ENCODE peak calls at places on chromosomes 12 and 14, in nine cellular contexts. E is colonic mucosa, Q is cardiac muscle cell, L is fibroblast of pulmonary artery, X is pancreas, T is GM12865, I is dorsolateral prefrontal cortex, D is mammary epithelial cell, Z is breast epithelium. S is an unnamed sample.

GRCh38 chr14:77406718-77407117 is 16.6 kb downstream of the NOXRED1 start:
- DNase-seq in E (no peak), Q (no peak), L (peak), X (no peak), T (no peak), I (no peak), D (no peak), Z (no peak), S (no peak)

GRCh38 chr14:71388336-71388735 is 481.1 kb downstream of the PCNX1 start:
- DNase-seq in E (no peak), Q (no peak), L (no peak), X (no peak), T (no peak), I (no peak), D (no peak), Z (no peak), S (no peak)

GRCh38 chr12:124883263-124883876 is 19.7 kb upstream of the SCARB1 start:
- DNase-seq in E (no peak), Q (no peak), L (no peak), X (no peak), T (no peak), I (no peak), D (no peak), Z (no peak), S (no peak)

GRCh38 chr12:85759217-85759616 is 77.0 kb downstream of the RASSF9 start:
- DNase-seq in E (no peak), Q (no peak), L (no peak), X (no peak), T (no peak), I (no peak), D (no peak), Z (no peak), S (peak)

GRCh38 chr12:112321277-112321676 is 61.0 kb downstream of the HECTD4 start:
- DNase-seq in E (no peak), Q (no peak), L (no peak), X (no peak), T (no peak), I (no peak), D (no peak), Z (no peak), S (no peak)

GRCh38 chr14:100534528-100535286 is 52.5 kb downstream of the BEGAIN start:
- DNase-seq in E (peak), Q (peak), L (no peak), X (peak), T (no peak), I (peak), D (no peak), Z (peak), S (no peak)

GRCh38 chr12:96427269-96427729 is 27.1 kb upstream of the CDK17 start:
- DNase-seq in E (peak), Q (no peak), L (peak), X (peak), T (no peak), I (no peak), D (peak), Z (no peak), S (peak)

GRCh38 chr12:49987620-49988303 is 15.0 kb downstream of the AQP6 start:
- DNase-seq in E (no peak), Q (no peak), L (no peak), X (no peak), T (no peak), I (no peak), D (no peak), Z (no peak), S (no peak)

GRCh38 chr12:83042441-83043215 is 355.9 kb downstream of the TMTC2 start:
- DNase-seq in E (no peak), Q (no peak), L (peak), X (peak), T (no peak), I (no peak), D (no peak), Z (no peak), S (no peak)

GRCh38 chr12:122295877-122296276 is 29.6 kb upstream of the VPS33A start:
- DNase-seq in E (no peak), Q (no peak), L (no peak), X (no peak), T (no peak), I (no peak), D (no peak), Z (no peak), S (no peak)

GRCh38 chr14:65348137-65348536 is 64.4 kb upstream of the FUT8 start:
- DNase-seq in E (no peak), Q (no peak), L (no peak), X (no peak), T (peak), I (no peak), D (no peak), Z (no peak), S (no peak)

GRCh38 chr12:92530706-92531105 is 172.1 kb upstream of the PLEKHG7 start:
- DNase-seq in E (no peak), Q (no peak), L (no peak), X (no peak), T (no peak), I (no peak), D (no peak), Z (no peak), S (no peak)

GRCh38 chr12:24979971-24980730 is 31.2 kb upstream of the BCAT1 start:
- DNase-seq in E (no peak), Q (no peak), L (no peak), X (no peak), T (no peak), I (no peak), D (no peak), Z (no peak), S (no peak)

GRCh38 chr12:19712041-19712440 is 272.7 kb downstream of the AEBP2 start:
- DNase-seq in E (no peak), Q (no peak), L (peak), X (no peak), T (no peak), I (no peak), D (peak), Z (no peak), S (peak)

GRCh38 chr14:31159682-31160296 is 47.8 kb downstream of the HECTD1 start:
- DNase-seq in E (peak), Q (no peak), L (no peak), X (no peak), T (no peak), I (no peak), D (no peak), Z (no peak), S (no peak)

GRCh38 chr12:115466076-115466475 is 782.1 kb upstream of the TBX3 start:
- DNase-seq in E (no peak), Q (no peak), L (peak), X (no peak), T (no peak), I (no peak), D (no peak), Z (no peak), S (no peak)

GRCh38 chr12:118290130-118290529 is 82.6 kb downstream of the TAOK3 start:
- DNase-seq in E (no peak), Q (no peak), L (peak), X (no peak), T (no peak), I (no peak), D (no peak), Z (no peak), S (no peak)

GRCh38 chr14:50082784-50083466 is 33.4 kb downstream of the VCPKMT start:
- DNase-seq in E (no peak), Q (no peak), L (no peak), X (no peak), T (peak), I (peak), D (peak), Z (no peak), S (peak)

GRCh38 chr14:39739796-39740195 is 307.6 kb upstream of the FBXO33 start:
- DNase-seq in E (no peak), Q (no peak), L (no peak), X (no peak), T (no peak), I (peak), D (no peak), Z (no peak), S (no peak)

GRCh38 chr12:47990351-47991105 is 13.7 kb downstream of the COL2A1 start:
- DNase-seq in E (no peak), Q (no peak), L (no peak), X (no peak), T (peak), I (peak), D (no peak), Z (peak), S (no peak)

GRCh38 chr12:6266431-6267006 is 44.0 kb upstream of the PLEKHG6 start:
- DNase-seq in E (no peak), Q (no peak), L (no peak), X (no peak), T (no peak), I (no peak), D (no peak), Z (no peak), S (peak)

GRCh38 chr12:51293693-51294092 is 23.5 kb upstream of the SMAGP start:
- DNase-seq in E (no peak), Q (no peak), L (no peak), X (no peak), T (no peak), I (no peak), D (peak), Z (no peak), S (peak)

GRCh38 chr14:100914597-100915021 is 11.1 kb upstream of the RTL1 start:
- DNase-seq in E (no peak), Q (no peak), L (peak), X (no peak), T (no peak), I (no peak), D (peak), Z (no peak), S (no peak)

GRCh38 chr14:70018713-70019201 is 139.5 kb downstream of the SMOC1 start:
- DNase-seq in E (peak), Q (no peak), L (peak), X (no peak), T (peak), I (no peak), D (no peak), Z (peak), S (peak)

GRCh38 chr12:124829008-124829707 is 34.5 kb downstream of the SCARB1 start:
- DNase-seq in E (no peak), Q (no peak), L (peak), X (no peak), T (no peak), I (peak), D (peak), Z (no peak), S (peak)

GRCh38 chr14:73759183-73759713 is 45.1 kb upstream of the PNMA1 start:
- DNase-seq in E (peak), Q (peak), L (peak), X (peak), T (peak), I (peak), D (no peak), Z (no peak), S (peak)

GRCh38 chr12:34389378-34390170 is 367.3 kb downstream of the ALG10 start:
- DNase-seq in E (no peak), Q (no peak), L (no peak), X (no peak), T (no peak), I (no peak), D (no peak), Z (no peak), S (no peak)

GRCh38 chr12:56084958-56085543 is 5.1 kb downstream of the ERBB3 start:
- DNase-seq in E (peak), Q (peak), L (no peak), X (peak), T (peak), I (no peak), D (no peak), Z (no peak), S (peak)

GRCh38 chr14:53955671-53956426 is 776 bp downstream of the BMP4 start:
- DNase-seq in E (peak), Q (peak), L (peak), X (peak), T (peak), I (no peak), D (no peak), Z (no peak), S (peak)

GRCh38 chr14:102042699-102043098 is 44.1 kb downstream of the HSP90AA1 start:
- DNase-seq in E (no peak), Q (no peak), L (no peak), X (no peak), T (no peak), I (no peak), D (no peak), Z (no peak), S (no peak)

GRCh38 chr14:93824518-93825234 is 36.4 kb upstream of the PRIMA1 start:
- DNase-seq in E (no peak), Q (no peak), L (no peak), X (no peak), T (no peak), I (no peak), D (no peak), Z (no peak), S (no peak)

GRCh38 chr14:100011568-100012325 is 53.5 kb upstream of the EVL start:
- DNase-seq in E (no peak), Q (no peak), L (no peak), X (no peak), T (no peak), I (no peak), D (no peak), Z (no peak), S (no peak)

GRCh38 chr12:116172224-116172849 is 105.2 kb downstream of the MED13L start:
- DNase-seq in E (no peak), Q (no peak), L (peak), X (no peak), T (peak), I (no peak), D (no peak), Z (no peak), S (peak)

GRCh38 chr12:42575717-42576116 is 13.8 kb downstream of the PRICKLE1 start:
- DNase-seq in E (no peak), Q (no peak), L (no peak), X (no peak), T (no peak), I (no peak), D (no peak), Z (no peak), S (no peak)

GRCh38 chr12:38662851-38663250 is 242.5 kb downstream of the CPNE8 start:
- DNase-seq in E (no peak), Q (no peak), L (peak), X (no peak), T (no peak), I (no peak), D (peak), Z (no peak), S (no peak)

GRCh38 chr14:78486081-78486480 is 315.9 kb downstream of the NRXN3 start:
- DNase-seq in E (no peak), Q (no peak), L (no peak), X (no peak), T (no peak), I (no peak), D (no peak), Z (no peak), S (no peak)

GRCh38 chr12:98532687-98533304 is 17.4 kb downstream of the TMPO start:
- DNase-seq in E (no peak), Q (peak), L (peak), X (no peak), T (peak), I (no peak), D (peak), Z (no peak), S (peak)

GRCh38 chr12:20807192-20808080 is 3.1 kb upstream of the SLCO1B3 start:
- DNase-seq in E (no peak), Q (no peak), L (no peak), X (no peak), T (no peak), I (no peak), D (no peak), Z (no peak), S (no peak)

GRCh38 chr14:92490239-92490959 is 23.2 kb upstream of the RIN3 start:
- DNase-seq in E (peak), Q (no peak), L (no peak), X (no peak), T (no peak), I (no peak), D (no peak), Z (no peak), S (no peak)

GRCh38 chr12:15631007-15631715 is 158.0 kb downstream of the EPS8 start:
- DNase-seq in E (no peak), Q (no peak), L (no peak), X (no peak), T (peak), I (no peak), D (no peak), Z (no peak), S (no peak)
- H3K4me3 ChIP-seq in E (no peak), Q (no peak), L (no peak), X (no peak), T (peak), I (no peak), D (no peak), Z (no peak), S (no peak)

GRCh38 chr14:22991852-22992251 is 9.5 kb upstream of the AJUBA start:
- DNase-seq in E (no peak), Q (no peak), L (no peak), X (no peak), T (no peak), I (no peak), D (no peak), Z (no peak), S (no peak)

GRCh38 chr14:22995889-22996611 is 13.7 kb upstream of the AJUBA start:
- DNase-seq in E (no peak), Q (no peak), L (no peak), X (no peak), T (no peak), I (no peak), D (no peak), Z (no peak), S (no peak)

GRCh38 chr14:22996823-22997301 is 13.1 kb downstream of the C14orf93 start:
- DNase-seq in E (no peak), Q (no peak), L (no peak), X (no peak), T (no peak), I (no peak), D (no peak), Z (no peak), S (no peak)

GRCh38 chr14:22994762-22995275 is 12.5 kb upstream of the AJUBA start:
- DNase-seq in E (no peak), Q (peak), L (peak), X (no peak), T (peak), I (no peak), D (peak), Z (no peak), S (peak)

GRCh38 chr14:22993517-22993916 is 11.2 kb upstream of the AJUBA start:
- DNase-seq in E (no peak), Q (no peak), L (no peak), X (no peak), T (no peak), I (no peak), D (no peak), Z (no peak), S (no peak)
- TF ChIP-seq CTCF in E (no peak), Q (no peak), L (no peak), X (no peak), T (no peak), I (no peak), D (no peak), Z (no peak), S (no peak)

DNA sequence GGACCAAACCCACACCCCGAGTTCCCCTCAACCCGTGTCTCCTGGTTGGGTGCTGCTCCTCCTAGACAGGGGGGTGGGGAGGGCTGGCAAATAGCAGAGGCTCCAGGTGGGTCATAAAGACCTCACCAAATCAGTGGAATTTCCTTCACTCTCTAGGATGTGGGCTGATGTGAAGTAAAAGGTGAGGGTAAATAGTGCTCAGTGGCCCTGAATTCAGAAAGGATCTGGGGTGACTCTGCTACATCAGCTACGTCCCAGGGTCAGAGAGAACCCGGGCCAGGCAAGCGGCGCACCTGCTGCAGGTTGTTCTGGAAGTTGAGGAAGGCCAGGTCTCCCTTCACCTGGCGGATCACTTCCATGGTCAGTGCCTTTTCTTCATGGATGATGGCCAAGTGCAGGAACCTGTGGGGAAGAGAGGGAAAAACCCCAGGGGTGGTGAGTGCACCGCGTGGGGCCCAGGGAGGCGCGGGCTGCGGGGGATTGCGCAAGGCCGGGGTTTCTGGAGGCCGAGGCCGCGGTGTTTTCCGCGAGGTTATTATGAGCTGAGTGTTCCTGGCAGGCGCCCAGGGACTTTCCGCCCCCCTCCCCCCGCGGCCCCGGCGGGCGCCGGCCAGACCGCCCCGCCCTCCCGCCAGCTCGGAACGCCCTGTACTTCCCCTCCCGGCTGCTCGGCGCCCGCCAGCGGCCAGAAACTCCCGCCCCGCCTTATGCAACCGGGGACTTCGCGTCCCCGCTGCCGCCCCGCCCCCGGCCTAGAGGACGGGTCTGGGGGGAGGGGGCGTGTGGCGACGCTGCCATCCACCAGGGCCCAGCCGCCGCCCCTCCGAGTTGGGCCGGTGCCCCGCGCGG is 928 bp downstream of the NFKBIA start:
- DNase-seq in E (peak), Q (peak), L (peak), X (peak), T (peak), I (peak), D (peak), Z (peak), S (peak)
- H3K4me3 ChIP-seq in E (peak), Q (peak), L (peak), X (peak), T (peak), I (peak), D (peak), Z (peak), S (peak)

DNA sequence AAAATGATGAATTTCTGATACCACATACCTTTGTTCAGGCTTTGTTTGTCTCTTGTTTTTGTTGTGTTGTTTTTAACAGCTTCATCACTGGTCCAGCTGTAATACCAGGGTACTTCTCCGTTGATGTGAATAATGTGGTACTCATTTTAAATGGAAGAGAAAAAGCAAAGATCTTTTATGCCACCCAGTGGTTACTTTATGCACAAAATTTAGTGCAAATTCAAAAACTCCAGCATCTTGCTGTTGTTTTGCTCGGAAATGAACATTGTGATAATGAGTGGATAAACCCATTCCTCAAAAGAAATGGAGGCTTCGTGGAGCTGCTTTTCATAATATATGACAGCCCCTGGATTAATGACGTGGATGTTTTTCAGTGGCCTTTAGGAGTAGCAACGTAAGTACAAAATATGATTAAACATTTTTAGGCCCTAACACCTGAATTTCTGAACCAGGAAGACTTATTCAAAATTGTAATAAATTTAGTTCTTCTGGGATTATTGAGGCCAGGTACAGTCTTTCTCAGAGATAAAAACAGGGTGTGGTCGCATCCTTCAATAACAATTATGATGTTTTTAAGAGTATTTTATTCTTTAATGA is 22.4 kb downstream of the RXYLT1 start:
- DNase-seq in E (no peak), Q (peak), L (peak), X (no peak), T (peak), I (no peak), D (peak), Z (no peak), S (peak)
- TF ChIP-seq CTCF in E (peak), Q (peak), L (peak), X (peak), T (peak), I (peak), D (peak), Z (no peak), S (peak)